ENCODE peak calls at places on chromosomes 13 and 19, in seven cellular contexts. One of them, this sample, is unnamed.

GRCh38 chr13:36919833-36920611 is at the start of gene SMAD9:
- DNase-seq in AG04450: no peak
- DNase-seq in HEK293T: peak
- DNase-seq in mucosa of descending colon: peak
- DNase-seq in AG09309: no peak
- DNase-seq in putamen: no peak
- DNase-seq in activated CD4-positive, CD25-positive, alpha-beta regulatory T cell: no peak
- DNase-seq in this sample: peak

GRCh38 chr13:68257111-68257842 is 1027.1 kb upstream of the PCDH9 start:
- DNase-seq in AG04450: no peak
- DNase-seq in HEK293T: peak
- DNase-seq in mucosa of descending colon: no peak
- DNase-seq in AG09309: no peak
- DNase-seq in putamen: no peak
- DNase-seq in activated CD4-positive, CD25-positive, alpha-beta regulatory T cell: no peak
- DNase-seq in this sample: no peak

GRCh38 chr19:54430306-54431254 is 15.3 kb downstream of the TTYH1 start:
- DNase-seq in AG04450: no peak
- DNase-seq in HEK293T: peak
- DNase-seq in mucosa of descending colon: no peak
- DNase-seq in AG09309: no peak
- DNase-seq in putamen: no peak
- DNase-seq in activated CD4-positive, CD25-positive, alpha-beta regulatory T cell: peak
- DNase-seq in this sample: peak

GRCh38 chr19:30214651-30215051 is 157.5 kb upstream of the ZNF536 start:
- DNase-seq in AG04450: no peak
- DNase-seq in HEK293T: no peak
- DNase-seq in mucosa of descending colon: no peak
- DNase-seq in AG09309: no peak
- DNase-seq in putamen: no peak
- DNase-seq in activated CD4-positive, CD25-positive, alpha-beta regulatory T cell: no peak
- DNase-seq in this sample: peak

GRCh38 chr19:54633401-54633800 is 3.1 kb downstream of the LILRB1 start:
- DNase-seq in AG04450: no peak
- DNase-seq in HEK293T: no peak
- DNase-seq in mucosa of descending colon: no peak
- DNase-seq in AG09309: no peak
- DNase-seq in putamen: no peak
- DNase-seq in activated CD4-positive, CD25-positive, alpha-beta regulatory T cell: no peak
- DNase-seq in this sample: no peak

GRCh38 chr19:41584260-41584810 is 8.4 kb downstream of the CEACAM21 start:
- DNase-seq in AG04450: no peak
- DNase-seq in HEK293T: no peak
- DNase-seq in mucosa of descending colon: no peak
- DNase-seq in AG09309: no peak
- DNase-seq in putamen: no peak
- DNase-seq in activated CD4-positive, CD25-positive, alpha-beta regulatory T cell: no peak
- DNase-seq in this sample: no peak

GRCh38 chr19:53659292-53659691 is 27.5 kb downstream of the DPRX start:
- DNase-seq in AG04450: no peak
- DNase-seq in HEK293T: peak
- DNase-seq in mucosa of descending colon: no peak
- DNase-seq in AG09309: no peak
- DNase-seq in putamen: peak
- DNase-seq in activated CD4-positive, CD25-positive, alpha-beta regulatory T cell: no peak
- DNase-seq in this sample: peak

GRCh38 chr13:110523838-110524237 is 37.7 kb downstream of the RAB20 start:
- DNase-seq in AG04450: no peak
- DNase-seq in HEK293T: no peak
- DNase-seq in mucosa of descending colon: peak
- DNase-seq in AG09309: no peak
- DNase-seq in putamen: no peak
- DNase-seq in activated CD4-positive, CD25-positive, alpha-beta regulatory T cell: no peak
- DNase-seq in this sample: no peak

GRCh38 chr13:38577048-38577447 is 109.8 kb upstream of the FREM2 start:
- DNase-seq in AG04450: no peak
- DNase-seq in HEK293T: no peak
- DNase-seq in mucosa of descending colon: no peak
- DNase-seq in AG09309: no peak
- DNase-seq in putamen: no peak
- DNase-seq in activated CD4-positive, CD25-positive, alpha-beta regulatory T cell: no peak
- DNase-seq in this sample: no peak

GRCh38 chr13:105565328-105565727 is 970.1 kb downstream of the EFNB2 start:
- DNase-seq in AG04450: no peak
- DNase-seq in HEK293T: no peak
- DNase-seq in mucosa of descending colon: no peak
- DNase-seq in AG09309: no peak
- DNase-seq in putamen: no peak
- DNase-seq in activated CD4-positive, CD25-positive, alpha-beta regulatory T cell: no peak
- DNase-seq in this sample: no peak

GRCh38 chr13:35367586-35367985 is 108.9 kb downstream of the MAB21L1 start:
- DNase-seq in AG04450: no peak
- DNase-seq in HEK293T: no peak
- DNase-seq in mucosa of descending colon: no peak
- DNase-seq in AG09309: no peak
- DNase-seq in putamen: no peak
- DNase-seq in activated CD4-positive, CD25-positive, alpha-beta regulatory T cell: no peak
- DNase-seq in this sample: no peak

GRCh38 chr19:1690570-1691307 is 38.3 kb upstream of the TCF3 start:
- DNase-seq in AG04450: no peak
- DNase-seq in HEK293T: peak
- DNase-seq in mucosa of descending colon: peak
- DNase-seq in AG09309: no peak
- DNase-seq in putamen: no peak
- DNase-seq in activated CD4-positive, CD25-positive, alpha-beta regulatory T cell: peak
- DNase-seq in this sample: peak

GRCh38 chr19:6519289-6519688 is 11.5 kb upstream of the TNFSF9 start:
- DNase-seq in AG04450: no peak
- DNase-seq in HEK293T: no peak
- DNase-seq in mucosa of descending colon: no peak
- DNase-seq in AG09309: peak
- DNase-seq in putamen: no peak
- DNase-seq in activated CD4-positive, CD25-positive, alpha-beta regulatory T cell: no peak
- DNase-seq in this sample: no peak

GRCh38 chr19:8451885-8452284 is 7.1 kb downstream of the HNRNPM start:
- DNase-seq in AG04450: no peak
- DNase-seq in HEK293T: no peak
- DNase-seq in mucosa of descending colon: no peak
- DNase-seq in AG09309: no peak
- DNase-seq in putamen: no peak
- DNase-seq in activated CD4-positive, CD25-positive, alpha-beta regulatory T cell: no peak
- DNase-seq in this sample: no peak

GRCh38 chr13:77952737-77953136 is 34.1 kb upstream of the EDNRB start:
- DNase-seq in AG04450: no peak
- DNase-seq in HEK293T: no peak
- DNase-seq in mucosa of descending colon: no peak
- DNase-seq in AG09309: no peak
- DNase-seq in putamen: no peak
- DNase-seq in activated CD4-positive, CD25-positive, alpha-beta regulatory T cell: no peak
- DNase-seq in this sample: no peak

GRCh38 chr13:33455291-33455690 is 169.7 kb upstream of the STARD13 start:
- DNase-seq in AG04450: no peak
- DNase-seq in HEK293T: no peak
- DNase-seq in mucosa of descending colon: no peak
- DNase-seq in AG09309: no peak
- DNase-seq in putamen: no peak
- DNase-seq in activated CD4-positive, CD25-positive, alpha-beta regulatory T cell: no peak
- DNase-seq in this sample: no peak

GRCh38 chr13:113928701-113929627 is 44.9 kb downstream of the C13orf46 start:
- DNase-seq in AG04450: peak
- DNase-seq in HEK293T: no peak
- DNase-seq in mucosa of descending colon: no peak
- DNase-seq in AG09309: peak
- DNase-seq in putamen: peak
- DNase-seq in activated CD4-positive, CD25-positive, alpha-beta regulatory T cell: no peak
- DNase-seq in this sample: no peak

GRCh38 chr13:22102237-22102636 is 431.4 kb downstream of the FGF9 start:
- DNase-seq in AG04450: no peak
- DNase-seq in HEK293T: no peak
- DNase-seq in mucosa of descending colon: no peak
- DNase-seq in AG09309: no peak
- DNase-seq in putamen: no peak
- DNase-seq in activated CD4-positive, CD25-positive, alpha-beta regulatory T cell: no peak
- DNase-seq in this sample: no peak

GRCh38 chr19:40143612-40144011 is 47.6 kb upstream of the MAP3K10 start:
- DNase-seq in AG04450: no peak
- DNase-seq in HEK293T: no peak
- DNase-seq in mucosa of descending colon: peak
- DNase-seq in AG09309: no peak
- DNase-seq in putamen: no peak
- DNase-seq in activated CD4-positive, CD25-positive, alpha-beta regulatory T cell: no peak
- DNase-seq in this sample: peak

GRCh38 chr13:70816853-70817252 is 708.6 kb upstream of the KLHL1 start:
- DNase-seq in AG04450: no peak
- DNase-seq in HEK293T: no peak
- DNase-seq in mucosa of descending colon: no peak
- DNase-seq in AG09309: no peak
- DNase-seq in putamen: no peak
- DNase-seq in activated CD4-positive, CD25-positive, alpha-beta regulatory T cell: no peak
- DNase-seq in this sample: no peak

GRCh38 chr13:99955747-99956472 is 15.7 kb downstream of the ZIC5 start:
- DNase-seq in AG04450: no peak
- DNase-seq in HEK293T: no peak
- DNase-seq in mucosa of descending colon: no peak
- DNase-seq in AG09309: no peak
- DNase-seq in putamen: no peak
- DNase-seq in activated CD4-positive, CD25-positive, alpha-beta regulatory T cell: no peak
- DNase-seq in this sample: no peak

GRCh38 chr19:3699741-3700241 is 477 bp downstream of the PIP5K1C start:
- DNase-seq in AG04450: no peak
- DNase-seq in HEK293T: no peak
- DNase-seq in mucosa of descending colon: peak
- DNase-seq in AG09309: no peak
- DNase-seq in putamen: no peak
- DNase-seq in activated CD4-positive, CD25-positive, alpha-beta regulatory T cell: no peak
- DNase-seq in this sample: no peak

GRCh38 chr13:100506154-100506553 is 82.4 kb downstream of the GGACT start:
- DNase-seq in AG04450: no peak
- DNase-seq in HEK293T: no peak
- DNase-seq in mucosa of descending colon: no peak
- DNase-seq in AG09309: no peak
- DNase-seq in putamen: no peak
- DNase-seq in activated CD4-positive, CD25-positive, alpha-beta regulatory T cell: peak
- DNase-seq in this sample: no peak

GRCh38 chr13:94352057-94352456 is 127.4 kb downstream of the DCT start:
- DNase-seq in AG04450: no peak
- DNase-seq in HEK293T: no peak
- DNase-seq in mucosa of descending colon: no peak
- DNase-seq in AG09309: no peak
- DNase-seq in putamen: no peak
- DNase-seq in activated CD4-positive, CD25-positive, alpha-beta regulatory T cell: no peak
- DNase-seq in this sample: no peak

GRCh38 chr13:110471833-110472162 is 89.7 kb downstream of the RAB20 start:
- DNase-seq in AG04450: no peak
- DNase-seq in HEK293T: no peak
- DNase-seq in mucosa of descending colon: peak
- DNase-seq in AG09309: no peak
- DNase-seq in putamen: peak
- DNase-seq in activated CD4-positive, CD25-positive, alpha-beta regulatory T cell: no peak
- DNase-seq in this sample: peak

GRCh38 chr13:34883381-34883780 is 58.7 kb upstream of the NBEA start:
- DNase-seq in AG04450: no peak
- DNase-seq in HEK293T: no peak
- DNase-seq in mucosa of descending colon: peak
- DNase-seq in AG09309: no peak
- DNase-seq in putamen: no peak
- DNase-seq in activated CD4-positive, CD25-positive, alpha-beta regulatory T cell: no peak
- DNase-seq in this sample: no peak

GRCh38 chr13:65856464-65856863 is 1373.7 kb downstream of the PCDH9 start:
- DNase-seq in AG04450: peak
- DNase-seq in HEK293T: no peak
- DNase-seq in mucosa of descending colon: no peak
- DNase-seq in AG09309: no peak
- DNase-seq in putamen: no peak
- DNase-seq in activated CD4-positive, CD25-positive, alpha-beta regulatory T cell: no peak
- DNase-seq in this sample: no peak

GRCh38 chr13:76762731-76763130 is 123.5 kb downstream of the KCTD12 start:
- DNase-seq in AG04450: no peak
- DNase-seq in HEK293T: no peak
- DNase-seq in mucosa of descending colon: no peak
- DNase-seq in AG09309: no peak
- DNase-seq in putamen: no peak
- DNase-seq in activated CD4-positive, CD25-positive, alpha-beta regulatory T cell: no peak
- DNase-seq in this sample: no peak

GRCh38 chr13:95509521-95510315 is 42.8 kb upstream of the CLDN10 start:
- DNase-seq in AG04450: no peak
- DNase-seq in HEK293T: no peak
- DNase-seq in mucosa of descending colon: no peak
- DNase-seq in AG09309: no peak
- DNase-seq in putamen: no peak
- DNase-seq in activated CD4-positive, CD25-positive, alpha-beta regulatory T cell: no peak
- DNase-seq in this sample: no peak

GRCh38 chr19:798415-799075 is 1.3 kb downstream of the PTBP1 start:
- DNase-seq in AG04450: no peak
- DNase-seq in HEK293T: no peak
- DNase-seq in mucosa of descending colon: peak
- DNase-seq in AG09309: no peak
- DNase-seq in putamen: no peak
- DNase-seq in activated CD4-positive, CD25-positive, alpha-beta regulatory T cell: no peak
- DNase-seq in this sample: no peak

GRCh38 chr19:56076413-56076998 is 44.6 kb downstream of the ZNF787 start:
- DNase-seq in AG04450: peak
- DNase-seq in HEK293T: peak
- DNase-seq in mucosa of descending colon: no peak
- DNase-seq in AG09309: peak
- DNase-seq in putamen: no peak
- DNase-seq in activated CD4-positive, CD25-positive, alpha-beta regulatory T cell: peak
- DNase-seq in this sample: peak

GRCh38 chr19:2740314-2740656 is 468 bp upstream of the SLC39A3 start:
- DNase-seq in AG04450: no peak
- DNase-seq in HEK293T: no peak
- DNase-seq in mucosa of descending colon: no peak
- DNase-seq in AG09309: no peak
- DNase-seq in putamen: no peak
- DNase-seq in activated CD4-positive, CD25-positive, alpha-beta regulatory T cell: no peak
- DNase-seq in this sample: no peak